ENCODE peak calls at places on chromosome 13, in six cellular contexts. U is stomach, Y is thyroid gland, O is adrenal gland, B is body of pancreas, K is suprapubic skin. L is an unnamed sample. For H3K36me3, the result is how much of the 10 kb centered on the place peaks cover.

GRCh38 chr13:52723181-52723580 is 16.4 kb downstream of the CNMD start:
- DNase-seq in U (no peak), Y (no peak), O (no peak), B (no peak), K (no peak), L (no peak)

GRCh38 chr13:79995334-79995733 is 345.6 kb downstream of the SPRY2 start:
- DNase-seq in U (no peak), Y (no peak), O (no peak), B (no peak), K (no peak), L (no peak)

GRCh38 chr13:101298517-101298916 is 117.8 kb downstream of the NALCN start:
- DNase-seq in U (no peak), Y (no peak), O (no peak), B (no peak), K (no peak), L (no peak)

GRCh38 chr13:33009019-33009418 is 7.2 kb upstream of the KL start:
- DNase-seq in U (no peak), Y (no peak), O (no peak), B (no peak), K (no peak), L (no peak)

GRCh38 chr13:32594339-32594738 is 8.1 kb downstream of the PDS5B start:
- DNase-seq in U (no peak), Y (no peak), O (no peak), B (no peak), K (no peak), L (no peak)

GRCh38 chr13:102856603-102857002 is 10.8 kb downstream of the ERCC5 start:
- DNase-seq in U (peak), Y (no peak), O (peak), B (peak), K (no peak), L (no peak)

GRCh38 chr13:113815151-113816058 is 48.5 kb downstream of the GAS6 start:
- DNase-seq in U (no peak), Y (no peak), O (no peak), B (no peak), K (no peak), L (no peak)

GRCh38 chr13:45847554-45848224 is 3.9 kb downstream of the SIAH3 start:
- DNase-seq in U (peak), Y (peak), O (peak), B (no peak), K (no peak), L (no peak)

GRCh38 chr13:50979187-50979586 is 69.6 kb downstream of the RNASEH2B start:
- DNase-seq in U (no peak), Y (no peak), O (no peak), B (no peak), K (no peak), L (no peak)

GRCh38 chr13:59356607-59357006 is 807.1 kb downstream of the DIAPH3 start:
- DNase-seq in U (no peak), Y (peak), O (peak), B (peak), K (no peak), L (no peak)

GRCh38 chr13:66665991-66666390 is 564.1 kb downstream of the PCDH9 start:
- DNase-seq in U (no peak), Y (peak), O (peak), B (no peak), K (no peak), L (no peak)

GRCh38 chr13:92896842-92897241 is 329.8 kb upstream of the GPC6 start:
- DNase-seq in U (no peak), Y (no peak), O (no peak), B (no peak), K (no peak), L (no peak)

GRCh38 chr13:20149762-20150161 is 11.1 kb downstream of the GJA3 start:
- DNase-seq in U (no peak), Y (no peak), O (no peak), B (no peak), K (no peak), L (no peak)

GRCh38 chr13:21048901-21049655 is 12.3 kb downstream of the LATS2 start:
- DNase-seq in U (no peak), Y (peak), O (no peak), B (no peak), K (no peak), L (no peak)

GRCh38 chr13:98509271-98510155 is 67.4 kb downstream of the STK24 start:
- DNase-seq in U (peak), Y (no peak), O (peak), B (no peak), K (peak), L (peak)

GRCh38 chr13:102558029-102558428 is 38.8 kb upstream of the TPP2 start:
- DNase-seq in U (no peak), Y (no peak), O (no peak), B (no peak), K (no peak), L (no peak)

GRCh38 chr13:39013462-39013861 is 22.8 kb upstream of the STOML3 start:
- DNase-seq in U (no peak), Y (no peak), O (no peak), B (no peak), K (no peak), L (no peak)
- H3K36me3 ChIP-seq in U (under half), Y (under half), O (half or more), B (under half), K (half or more), L (under half)

GRCh38 chr13:49343255-49343654 is 95.5 kb downstream of the CDADC1 start:
- DNase-seq in U (no peak), Y (no peak), O (no peak), B (no peak), K (no peak), L (no peak)

GRCh38 chr13:49342404-49342803 is 94.7 kb downstream of the CDADC1 start:
- DNase-seq in U (no peak), Y (no peak), O (no peak), B (no peak), K (no peak), L (no peak)

GRCh38 chr13:49340161-49340560 is 92.4 kb downstream of the CDADC1 start:
- DNase-seq in U (no peak), Y (peak), O (no peak), B (no peak), K (no peak), L (no peak)

GRCh38 chr13:49341941-49342340 is 94.2 kb downstream of the CDADC1 start:
- DNase-seq in U (no peak), Y (no peak), O (no peak), B (no peak), K (no peak), L (no peak)

DNA sequence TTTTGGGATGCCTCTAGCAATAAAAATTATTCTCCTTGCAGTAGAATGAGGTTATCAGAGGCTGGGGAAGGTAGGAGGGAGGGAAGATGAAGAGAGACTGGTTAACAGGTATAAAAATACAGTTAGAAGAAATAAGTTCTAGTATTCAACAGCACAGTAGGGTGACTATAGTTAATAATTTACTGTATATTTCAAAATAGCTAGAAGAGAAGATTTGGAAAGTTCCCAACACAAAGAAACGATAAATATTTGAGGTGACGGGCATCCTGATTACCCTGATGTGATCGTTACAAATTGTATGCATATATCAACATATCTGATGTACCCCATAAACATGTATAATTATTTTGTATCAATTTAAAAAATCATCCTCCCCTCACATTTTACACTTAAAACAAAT is 93.8 kb downstream of the CDADC1 start:
- DNase-seq in U (no peak), Y (no peak), O (no peak), B (no peak), K (no peak), L (no peak)
- H3K36me3 ChIP-seq in U (under half), Y (under half), O (under half), B (under half), K (under half), L (half or more)

GRCh38 chr13:29524641-29525040 is 70.8 kb downstream of the SLC7A1 start:
- DNase-seq in U (no peak), Y (no peak), O (no peak), B (no peak), K (peak), L (no peak)
- H3K36me3 ChIP-seq in U (under half), Y (under half), O (under half), B (under half), K (half or more), L (half or more)

GRCh38 chr13:27432612-27433210 is 8.3 kb downstream of the GTF3A start:
- DNase-seq in U (no peak), Y (no peak), O (no peak), B (no peak), K (no peak), L (no peak)

GRCh38 chr13:27432180-27432579 is 7.8 kb downstream of the GTF3A start:
- DNase-seq in U (no peak), Y (no peak), O (no peak), B (no peak), K (no peak), L (no peak)

GRCh38 chr13:27440408-27440807 is 10.0 kb downstream of the MTIF3 start:
- DNase-seq in U (no peak), Y (no peak), O (no peak), B (no peak), K (no peak), L (no peak)

GRCh38 chr13:27442071-27442647 is 8.2 kb downstream of the MTIF3 start:
- DNase-seq in U (no peak), Y (peak), O (no peak), B (no peak), K (no peak), L (no peak)

GRCh38 chr13:27437126-27437525 is 12.7 kb downstream of the GTF3A start:
- DNase-seq in U (no peak), Y (no peak), O (no peak), B (no peak), K (no peak), L (no peak)
- H3K36me3 ChIP-seq in U (under half), Y (under half), O (half or more), B (under half), K (half or more), L (half or more)

L was measured in esophagus squamous epithelium.